ENCODE peak calls at places on chromosomes 7 and 10, in four cellular contexts. Q is type B pancreatic cell, H is endothelial cell, A is neural progenitor cell. D is an unnamed sample.

GRCh38 chr10:122515588-122516231 is 44.8 kb upstream of the DMBT1 start:
- DNase-seq in Q (no peak), H (no peak), A (no peak), D (no peak)

GRCh38 chr7:55140221-55140980 is 121.6 kb downstream of the EGFR start:
- DNase-seq in Q (no peak), H (no peak), A (no peak), D (no peak)

GRCh38 chr7:87154166-87154565 is 1.9 kb downstream of the DMTF1 start:
- DNase-seq in Q (no peak), H (no peak), A (no peak), D (no peak)

GRCh38 chr10:70917635-70918034 is 29.3 kb upstream of the PCBD1 start:
- DNase-seq in Q (no peak), H (no peak), A (no peak), D (no peak)

GRCh38 chr7:13279854-13280435 is 592.5 kb downstream of the ARL4A start:
- DNase-seq in Q (no peak), H (no peak), A (peak), D (no peak)

GRCh38 chr10:90884414-90884813 is 12.6 kb downstream of the RPP30 start:
- DNase-seq in Q (no peak), H (no peak), A (no peak), D (no peak)

GRCh38 chr10:30348378-30348776 is 701 bp downstream of the MTPAP start:
- DNase-seq in Q (no peak), H (no peak), A (no peak), D (no peak)

GRCh38 chr7:6375346-6376101 is 72.2 kb downstream of the DAGLB start:
- DNase-seq in Q (no peak), H (no peak), A (peak), D (no peak)

GRCh38 chr7:145106001-145106400 is 270.1 kb upstream of the TPK1 start:
- DNase-seq in Q (no peak), H (no peak), A (no peak), D (no peak)

GRCh38 chr7:27689045-27689877 is 26.6 kb upstream of the HIBADH start:
- DNase-seq in Q (no peak), H (peak), A (peak), D (no peak)

GRCh38 chr10:49397036-49397999 is 1.4 kb upstream of the DRGX start:
- DNase-seq in Q (peak), H (peak), A (peak), D (peak)

GRCh38 chr10:97974108-97974507 is 56.3 kb downstream of the CRTAC1 start:
- DNase-seq in Q (no peak), H (no peak), A (peak), D (peak)

GRCh38 chr7:6576024-6576866 is 1.0 kb upstream of the ZDHHC4 start:
- DNase-seq in Q (no peak), H (no peak), A (no peak), D (no peak)

GRCh38 chr7:116173051-116174028 is 37.0 kb upstream of the TES start:
- DNase-seq in Q (no peak), H (peak), A (peak), D (peak)

GRCh38 chr7:100974021-100974420 is 4.7 kb downstream of the MUC12 start:
- DNase-seq in Q (no peak), H (no peak), A (no peak), D (no peak)

GRCh38 chr7:2381881-2382509 is 21.4 kb upstream of the CHST12 start:
- DNase-seq in Q (no peak), H (no peak), A (no peak), D (no peak)

GRCh38 chr10:76576276-76576962 is 1061.2 kb downstream of the KCNMA1 start:
- DNase-seq in Q (no peak), H (no peak), A (no peak), D (no peak)

GRCh38 chr7:1663857-1664651 is 6.0 kb upstream of the ELFN1 start:
- DNase-seq in Q (peak), H (peak), A (peak), D (peak)

GRCh38 chr10:60878224-60878623 is 65.8 kb downstream of the RHOBTB1 start:
- DNase-seq in Q (no peak), H (no peak), A (no peak), D (no peak)

GRCh38 chr10:130464426-130464825 is 328.2 kb downstream of the GLRX3 start:
- DNase-seq in Q (peak), H (no peak), A (no peak), D (no peak)

GRCh38 chr10:29411666-29412335 is 122.9 kb downstream of the LYZL1 start:
- DNase-seq in Q (no peak), H (no peak), A (no peak), D (no peak)

GRCh38 chr7:111855842-111856227 is 293.5 kb upstream of the IMMP2L start:
- DNase-seq in Q (no peak), H (peak), A (peak), D (no peak)

GRCh38 chr7:19589436-19589835 is 119.4 kb downstream of the POLR1F start:
- DNase-seq in Q (no peak), H (no peak), A (no peak), D (no peak)

GRCh38 chr10:14820010-14820774 is 17.6 kb downstream of the CDNF start:
- DNase-seq in Q (no peak), H (no peak), A (no peak), D (no peak)

GRCh38 chr10:62043493-62043938 is 142.0 kb downstream of the ARID5B start:
- DNase-seq in Q (no peak), H (no peak), A (no peak), D (no peak)

GRCh38 chr10:47403401-47404318 is 19.6 kb upstream of the ZNF488 start:
- DNase-seq in Q (peak), H (no peak), A (no peak), D (no peak)
- TF ChIP-seq CTCF in Q (no peak), H (no peak), A (no peak), D (no peak)

DNA sequence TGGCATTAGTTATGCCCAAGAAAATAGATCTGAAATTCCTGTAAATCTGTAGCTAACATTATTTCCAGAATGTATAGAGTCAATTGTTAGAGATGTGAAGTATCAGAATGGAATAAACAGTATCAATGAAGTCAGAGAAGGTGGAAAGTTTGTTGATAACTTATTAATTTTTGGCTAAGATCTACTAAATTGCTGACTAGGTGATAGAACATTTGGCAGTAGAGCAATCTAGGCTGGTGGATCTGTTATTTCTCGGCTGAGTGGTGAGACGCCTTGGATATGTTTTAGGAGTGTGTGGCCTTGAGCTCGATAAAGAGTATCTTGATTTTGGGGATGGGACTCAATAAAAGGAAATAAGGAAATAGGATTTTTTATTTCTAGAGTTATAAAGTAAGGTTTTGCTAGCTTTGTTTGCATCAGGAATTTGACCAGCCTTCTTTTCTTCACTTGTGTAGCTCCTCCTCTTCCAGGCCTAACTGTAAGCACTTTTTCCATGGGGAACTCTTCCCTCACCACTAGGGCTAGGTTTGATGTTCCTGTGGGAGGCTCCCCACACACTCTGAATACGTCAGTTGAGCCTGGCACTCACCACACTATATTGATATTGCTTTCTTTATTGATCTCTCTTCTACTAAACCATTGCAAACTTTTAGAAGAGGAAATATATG is 86.8 kb upstream of the CSTF2T start:
- DNase-seq in Q (no peak), H (no peak), A (no peak), D (no peak)
- TF ChIP-seq CTCF in Q (no peak), H (no peak), A (no peak), D (no peak)

GRCh38 chr10:100736144-100736808 is 9.1 kb upstream of the PAX2 start:
- DNase-seq in Q (no peak), H (no peak), A (no peak), D (no peak)

GRCh38 chr10:100735087-100735344 is 10.4 kb upstream of the PAX2 start:
- DNase-seq in Q (no peak), H (no peak), A (no peak), D (no peak)

GRCh38 chr10:100736809-100737358 is 8.5 kb upstream of the PAX2 start:
- DNase-seq in Q (no peak), H (no peak), A (no peak), D (no peak)

GRCh38 chr10:100734295-100735086 is 10.9 kb upstream of the PAX2 start:
- DNase-seq in Q (no peak), H (no peak), A (no peak), D (no peak)

GRCh38 chr10:100735345-100736143 is 9.8 kb upstream of the PAX2 start:
- DNase-seq in Q (no peak), H (no peak), A (peak), D (peak)
- TF ChIP-seq CTCF in Q (no peak), H (no peak), A (no peak), D (no peak)

GRCh38 chr10:105068497-105068896 is 427.4 kb downstream of the SORCS3 start:
- DNase-seq in Q (no peak), H (no peak), A (no peak), D (no peak)

GRCh38 chr10:105062881-105063280 is 421.8 kb downstream of the SORCS3 start:
- DNase-seq in Q (no peak), H (no peak), A (no peak), D (no peak)

DNA sequence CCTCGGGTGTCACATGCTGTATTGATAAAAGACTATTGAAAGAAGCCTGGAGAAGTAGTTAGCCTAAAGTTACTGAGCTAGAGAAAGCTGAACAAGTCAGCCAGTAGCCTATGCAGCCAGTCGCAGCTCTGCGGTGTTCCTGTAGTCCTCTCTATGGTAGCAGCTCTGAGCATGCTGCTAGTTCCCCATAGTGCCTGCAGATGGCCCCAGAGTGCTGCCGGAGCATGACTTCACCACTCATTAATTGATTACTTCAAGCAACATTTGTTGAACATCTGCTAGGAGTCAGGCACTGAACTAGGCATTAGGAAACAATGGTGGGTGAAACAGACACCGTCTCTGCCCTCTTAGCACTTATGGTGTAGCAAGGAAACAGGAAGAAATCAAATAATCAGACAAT is 422.7 kb downstream of the SORCS3 start:
- DNase-seq in Q (no peak), H (peak), A (peak), D (peak)
- TF ChIP-seq CTCF in Q (peak), H (peak), A (peak), D (peak)

GRCh38 chr7:105136221-105136620 is 122.2 kb downstream of the KMT2E start:
- DNase-seq in Q (no peak), H (no peak), A (peak), D (no peak)

GRCh38 chr7:105139381-105139780 is 125.4 kb downstream of the KMT2E start:
- DNase-seq in Q (no peak), H (no peak), A (no peak), D (no peak)

GRCh38 chr7:105137898-105138297 is 123.9 kb downstream of the KMT2E start:
- DNase-seq in Q (no peak), H (no peak), A (no peak), D (no peak)

GRCh38 chr7:105141068-105141467 is 127.1 kb downstream of the KMT2E start:
- DNase-seq in Q (no peak), H (no peak), A (peak), D (peak)
- TF ChIP-seq CTCF in Q (peak), H (no peak), A (peak), D (peak)

GRCh38 chr10:118102116-118102515 is 55.4 kb upstream of the RAB11FIP2 start:
- DNase-seq in Q (no peak), H (no peak), A (no peak), D (no peak)

GRCh38 chr10:118107541-118107940 is 60.8 kb upstream of the RAB11FIP2 start:
- DNase-seq in Q (no peak), H (no peak), A (no peak), D (no peak)

GRCh38 chr10:118108194-118109026 is 61.7 kb upstream of the RAB11FIP2 start:
- DNase-seq in Q (no peak), H (no peak), A (peak), D (no peak)

GRCh38 chr10:118107040-118107439 is 60.3 kb upstream of the RAB11FIP2 start:
- DNase-seq in Q (no peak), H (no peak), A (no peak), D (no peak)

DNA sequence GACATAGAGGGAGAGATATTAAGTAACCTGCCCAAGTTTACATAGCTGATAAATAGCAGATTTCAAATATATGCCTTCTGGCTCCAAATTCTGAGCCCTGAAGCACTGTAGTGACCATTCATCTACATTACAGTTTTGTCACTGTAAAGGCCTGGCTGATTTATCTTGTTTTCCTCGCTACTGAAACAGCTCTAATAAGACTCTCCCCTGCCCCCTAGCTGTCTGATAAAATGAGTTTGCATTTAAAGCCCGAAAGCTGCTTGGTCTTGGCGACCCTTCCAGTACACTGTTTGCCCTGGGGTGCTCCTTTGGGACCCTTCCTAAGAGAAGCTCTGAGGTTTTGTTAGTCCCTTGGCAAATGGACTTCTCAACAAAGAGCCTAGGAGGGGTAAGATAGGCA is 59.7 kb upstream of the RAB11FIP2 start:
- DNase-seq in Q (no peak), H (peak), A (peak), D (no peak)
- TF ChIP-seq CTCF in Q (peak), H (peak), A (peak), D (no peak)

GRCh38 chr7:16428672-16429071 is 7.3 kb upstream of the CRPPA start:
- DNase-seq in Q (no peak), H (no peak), A (no peak), D (no peak)

GRCh38 chr7:16432425-16432731 is 11.0 kb upstream of the CRPPA start:
- DNase-seq in Q (no peak), H (no peak), A (no peak), D (no peak)

GRCh38 chr7:16433568-16434122 is 12.3 kb upstream of the CRPPA start:
- DNase-seq in Q (no peak), H (no peak), A (no peak), D (no peak)

GRCh38 chr7:16430133-16430532 is 8.8 kb upstream of the CRPPA start:
- DNase-seq in Q (no peak), H (no peak), A (no peak), D (no peak)

GRCh38 chr7:16431646-16432424 is 10.5 kb upstream of the CRPPA start:
- DNase-seq in Q (no peak), H (peak), A (peak), D (no peak)
- TF ChIP-seq CTCF in Q (peak), H (no peak), A (peak), D (peak)